ENCODE peak calls at places on chromosomes 4 and X, in six cellular contexts. One of them, this sample, is unnamed.

GRCh38 chr4:113693993-113694392 is 67.5 kb downstream of the CAMK2D start:
- DNase-seq in K562: no peak
- DNase-seq in H1: no peak
- DNase-seq in GM12891: no peak
- DNase-seq in GM12878: no peak
- DNase-seq in HepG2: no peak
- DNase-seq in this sample: no peak

GRCh38 chr4:60648774-60649173 is 551.4 kb upstream of the ADGRL3 start:
- DNase-seq in K562: no peak
- DNase-seq in H1: no peak
- DNase-seq in GM12891: no peak
- DNase-seq in GM12878: no peak
- DNase-seq in HepG2: no peak
- DNase-seq in this sample: no peak

GRCh38 chr4:7132730-7133582 is 59.4 kb upstream of the SORCS2 start:
- DNase-seq in K562: no peak
- DNase-seq in H1: no peak
- DNase-seq in GM12891: no peak
- DNase-seq in GM12878: no peak
- DNase-seq in HepG2: no peak
- DNase-seq in this sample: no peak

GRCh38 chrX:66142351-66142750 is 21.7 kb upstream of the HEPH start:
- DNase-seq in K562: no peak
- DNase-seq in H1: no peak
- DNase-seq in GM12891: no peak
- DNase-seq in GM12878: no peak
- DNase-seq in HepG2: no peak
- DNase-seq in this sample: no peak

GRCh38 chr4:128573781-128574508 is 235.6 kb upstream of the JADE1 start:
- DNase-seq in K562: no peak
- DNase-seq in H1: no peak
- DNase-seq in GM12891: no peak
- DNase-seq in GM12878: no peak
- DNase-seq in HepG2: peak; percentile 70
- DNase-seq in this sample: no peak

GRCh38 chr4:121155893-121156292 is 8.2 kb downstream of the TNIP3 start:
- DNase-seq in K562: no peak
- DNase-seq in H1: no peak
- DNase-seq in GM12891: no peak
- DNase-seq in GM12878: no peak
- DNase-seq in HepG2: no peak
- DNase-seq in this sample: no peak

GRCh38 chr4:76459291-76459723 is 24.3 kb downstream of the SHROOM3 start:
- DNase-seq in K562: no peak
- DNase-seq in H1: peak; percentile 88
- DNase-seq in GM12891: no peak
- DNase-seq in GM12878: no peak
- DNase-seq in HepG2: no peak
- DNase-seq in this sample: no peak

GRCh38 chrX:2391869-2392606 is 108.7 kb downstream of the DHRSX start:
- DNase-seq in K562: peak; percentile 14
- DNase-seq in H1: peak; percentile 88
- DNase-seq in GM12891: no peak
- DNase-seq in GM12878: no peak
- DNase-seq in HepG2: peak; percentile 92
- DNase-seq in this sample: no peak

GRCh38 chr4:4507403-4507802 is 34.4 kb downstream of the STX18 start:
- DNase-seq in K562: no peak
- DNase-seq in H1: no peak
- DNase-seq in GM12891: no peak
- DNase-seq in GM12878: no peak
- DNase-seq in HepG2: no peak
- DNase-seq in this sample: no peak

GRCh38 chrX:9184231-9184630 is 150.3 kb upstream of the FAM9B start:
- DNase-seq in K562: no peak
- DNase-seq in H1: no peak
- DNase-seq in GM12891: no peak
- DNase-seq in GM12878: no peak
- DNase-seq in HepG2: no peak
- DNase-seq in this sample: no peak

GRCh38 chrX:16528620-16529019 is 121.3 kb upstream of the S100G start:
- DNase-seq in K562: no peak
- DNase-seq in H1: no peak
- DNase-seq in GM12891: no peak
- DNase-seq in GM12878: no peak
- DNase-seq in HepG2: no peak
- DNase-seq in this sample: no peak

GRCh38 chrX:150547511-150548115 is 20.8 kb upstream of the MTM1 start:
- DNase-seq in K562: peak; percentile 68
- DNase-seq in H1: no peak
- DNase-seq in GM12891: no peak
- DNase-seq in GM12878: no peak
- DNase-seq in HepG2: no peak
- DNase-seq in this sample: no peak

GRCh38 chr4:78217557-78217956 is 160.4 kb downstream of the FRAS1 start:
- DNase-seq in K562: no peak
- DNase-seq in H1: no peak
- DNase-seq in GM12891: no peak
- DNase-seq in GM12878: no peak
- DNase-seq in HepG2: no peak
- DNase-seq in this sample: no peak

GRCh38 chr4:90837241-90837640 is 710.0 kb downstream of the CCSER1 start:
- DNase-seq in K562: no peak
- DNase-seq in H1: no peak
- DNase-seq in GM12891: no peak
- DNase-seq in GM12878: no peak
- DNase-seq in HepG2: no peak
- DNase-seq in this sample: no peak

GRCh38 chrX:3143043-3143799 is 102.0 kb downstream of the ARSF start:
- DNase-seq in K562: no peak
- DNase-seq in H1: no peak
- DNase-seq in GM12891: no peak
- DNase-seq in GM12878: no peak
- DNase-seq in HepG2: peak; percentile 0
- DNase-seq in this sample: no peak

GRCh38 chrX:24243692-24244091 is 70.2 kb downstream of the SUPT20HL2 start:
- DNase-seq in K562: no peak
- DNase-seq in H1: no peak
- DNase-seq in GM12891: no peak
- DNase-seq in GM12878: no peak
- DNase-seq in HepG2: no peak
- DNase-seq in this sample: no peak

GRCh38 chrX:136209016-136209738 is 42.0 kb downstream of the MAP7D3 start:
- DNase-seq in K562: peak; percentile 50
- DNase-seq in H1: no peak
- DNase-seq in GM12891: no peak
- DNase-seq in GM12878: no peak
- DNase-seq in HepG2: no peak
- DNase-seq in this sample: no peak

GRCh38 chr4:70945452-70946055 is 43.4 kb downstream of the MOB1B start:
- DNase-seq in K562: no peak
- DNase-seq in H1: no peak
- DNase-seq in GM12891: no peak
- DNase-seq in GM12878: no peak
- DNase-seq in HepG2: no peak
- DNase-seq in this sample: no peak

GRCh38 chr4:1339489-1339888 is 7.5 kb upstream of the UVSSA start:
- DNase-seq in K562: no peak
- DNase-seq in H1: no peak
- DNase-seq in GM12891: no peak
- DNase-seq in GM12878: no peak
- DNase-seq in HepG2: no peak
- DNase-seq in this sample: no peak

GRCh38 chr4:40596522-40596921 is 33.1 kb downstream of the RBM47 start:
- DNase-seq in K562: no peak
- DNase-seq in H1: no peak
- DNase-seq in GM12891: no peak
- DNase-seq in GM12878: no peak
- DNase-seq in HepG2: no peak
- DNase-seq in this sample: no peak

GRCh38 chr4:139153411-139154133 is 23.4 kb downstream of the ELF2 start:
- DNase-seq in K562: no peak
- DNase-seq in H1: no peak
- DNase-seq in GM12891: no peak
- DNase-seq in GM12878: no peak
- DNase-seq in HepG2: peak; percentile 86
- DNase-seq in this sample: no peak

GRCh38 chr4:176879370-176880116 is 86.8 kb upstream of the VEGFC start:
- DNase-seq in K562: no peak
- DNase-seq in H1: no peak
- DNase-seq in GM12891: no peak
- DNase-seq in GM12878: no peak
- DNase-seq in HepG2: no peak
- DNase-seq in this sample: no peak

GRCh38 chr4:38523054-38523453 is 140.9 kb upstream of the KLF3 start:
- DNase-seq in K562: peak; percentile 37
- DNase-seq in H1: no peak
- DNase-seq in GM12891: no peak
- DNase-seq in GM12878: no peak
- DNase-seq in HepG2: no peak
- DNase-seq in this sample: no peak

GRCh38 chrX:136477026-136477425 is 10.7 kb upstream of the BRS3 start:
- DNase-seq in K562: no peak
- DNase-seq in H1: no peak
- DNase-seq in GM12891: no peak
- DNase-seq in GM12878: no peak
- DNase-seq in HepG2: no peak
- DNase-seq in this sample: no peak

GRCh38 chrX:70013483-70014222 is 36.1 kb downstream of the AWAT2 start:
- DNase-seq in K562: no peak
- DNase-seq in H1: no peak
- DNase-seq in GM12891: no peak
- DNase-seq in GM12878: no peak
- DNase-seq in HepG2: no peak
- DNase-seq in this sample: no peak

GRCh38 chrX:47539860-47540259 is 21.1 kb upstream of the ARAF start:
- DNase-seq in K562: no peak
- DNase-seq in H1: no peak
- DNase-seq in GM12891: no peak
- DNase-seq in GM12878: no peak
- DNase-seq in HepG2: no peak
- DNase-seq in this sample: no peak

DNA sequence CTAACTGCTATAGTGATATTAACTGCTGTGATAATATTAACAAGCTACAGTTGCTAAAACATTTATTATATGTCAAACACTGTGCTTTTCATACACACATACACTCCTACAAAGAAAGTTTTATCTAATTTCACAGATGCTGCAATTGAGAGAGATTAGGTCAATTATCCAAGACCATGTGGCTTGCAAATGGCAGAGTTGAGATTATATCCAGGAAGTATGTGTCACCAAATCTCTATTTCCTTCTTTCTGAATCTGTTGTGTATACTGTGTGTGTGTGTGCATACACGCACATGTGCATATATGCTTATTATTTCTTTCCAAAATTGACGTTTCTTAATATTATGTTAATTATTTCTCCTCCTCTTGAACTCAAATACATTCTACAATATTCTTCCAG is 775.9 kb upstream of the FTHL17 start:
- DNase-seq in K562: no peak
- DNase-seq in H1: no peak
- DNase-seq in GM12891: no peak
- DNase-seq in GM12878: no peak
- DNase-seq in HepG2: no peak
- DNase-seq in this sample: no peak
- TF ChIP-seq TAF1 in K562: no peak
- TF ChIP-seq TAF1 in H1: no peak
- TF ChIP-seq TAF1 in GM12891: no peak
- TF ChIP-seq TAF1 in GM12878: no peak
- TF ChIP-seq TAF1 in HepG2: no peak
- TF ChIP-seq TAF1 in this sample: no peak

DNA sequence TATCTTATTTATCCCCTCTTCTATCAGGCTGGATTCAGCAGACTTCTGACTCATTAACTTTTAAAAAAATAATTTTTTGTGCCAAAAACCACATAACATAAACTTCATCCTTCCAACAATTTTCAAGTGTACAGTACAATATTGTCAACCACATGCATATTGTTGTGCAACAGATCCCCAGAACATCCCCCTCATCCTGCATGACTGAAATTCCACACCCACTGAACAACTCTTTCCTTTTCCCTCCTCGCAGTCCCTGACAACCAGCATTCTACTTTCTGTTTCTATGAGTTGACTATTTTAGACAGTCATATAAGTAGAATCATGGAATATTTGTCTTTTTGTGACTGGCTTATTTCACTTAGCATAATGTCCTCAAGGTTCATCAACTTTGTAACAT is 2.2 kb upstream of the MID2 start:
- DNase-seq in K562: no peak
- DNase-seq in H1: no peak
- DNase-seq in GM12891: no peak
- DNase-seq in GM12878: no peak
- DNase-seq in HepG2: no peak
- DNase-seq in this sample: no peak
- TF ChIP-seq POLR2AphosphoS5 in K562: no peak
- TF ChIP-seq POLR2AphosphoS5 in H1: no peak
- TF ChIP-seq POLR2AphosphoS5 in GM12891: no peak
- TF ChIP-seq POLR2AphosphoS5 in GM12878: no peak
- TF ChIP-seq POLR2AphosphoS5 in HepG2: no peak
- TF ChIP-seq POLR2AphosphoS5 in this sample: no peak

GRCh38 chrX:153512501-153512893 is 4.9 kb upstream of the ATP2B3 start:
- DNase-seq in K562: no peak
- DNase-seq in H1: no peak
- DNase-seq in GM12891: no peak
- DNase-seq in GM12878: no peak
- DNase-seq in HepG2: no peak
- DNase-seq in this sample: no peak
- TF ChIP-seq POLR2A in K562: no peak
- TF ChIP-seq POLR2A in H1: no peak
- TF ChIP-seq POLR2A in GM12891: no peak
- TF ChIP-seq POLR2A in GM12878: no peak
- TF ChIP-seq POLR2A in HepG2: no peak
- TF ChIP-seq POLR2A in this sample: no peak

GRCh38 chr4:173482330-173482931 is 47.6 kb downstream of the HAND2 start:
- DNase-seq in K562: no peak
- DNase-seq in H1: no peak
- DNase-seq in GM12891: no peak
- DNase-seq in GM12878: no peak
- DNase-seq in HepG2: no peak
- DNase-seq in this sample: no peak

GRCh38 chr4:173488074-173488473 is 42.0 kb downstream of the HAND2 start:
- DNase-seq in K562: no peak
- DNase-seq in H1: no peak
- DNase-seq in GM12891: no peak
- DNase-seq in GM12878: no peak
- DNase-seq in HepG2: no peak
- DNase-seq in this sample: no peak

GRCh38 chr4:173488656-173489055 is 41.4 kb downstream of the HAND2 start:
- DNase-seq in K562: no peak
- DNase-seq in H1: no peak
- DNase-seq in GM12891: no peak
- DNase-seq in GM12878: no peak
- DNase-seq in HepG2: no peak
- DNase-seq in this sample: no peak

GRCh38 chr4:173486714-173487392 is 43.2 kb downstream of the HAND2 start:
- DNase-seq in K562: no peak
- DNase-seq in H1: no peak
- DNase-seq in GM12891: no peak
- DNase-seq in GM12878: no peak
- DNase-seq in HepG2: no peak
- DNase-seq in this sample: no peak

GRCh38 chr4:173485164-173485563 is 44.9 kb downstream of the HAND2 start:
- DNase-seq in K562: no peak
- DNase-seq in H1: no peak
- DNase-seq in GM12891: no peak
- DNase-seq in GM12878: no peak
- DNase-seq in HepG2: no peak
- DNase-seq in this sample: no peak
- TF ChIP-seq TAF1 in K562: no peak
- TF ChIP-seq TAF1 in H1: no peak
- TF ChIP-seq TAF1 in GM12891: no peak
- TF ChIP-seq TAF1 in GM12878: no peak
- TF ChIP-seq TAF1 in HepG2: no peak
- TF ChIP-seq TAF1 in this sample: no peak